ENCODE peak calls at places on chromosomes 16 and 17, in eight cellular contexts. U, H, A, Z, O, L, I and G are unnamed samples.

GRCh38 chr17:43713494-43714162 is 45.0 kb downstream of the SOST start:
- DNase-seq in A (no peak), I (no peak), O (no peak), L (no peak), Z (no peak), U (peak), H (no peak), G (no peak)

GRCh38 chr17:74678541-74678940 is 34.2 kb downstream of the CD300LF start:
- DNase-seq in H (no peak), A (no peak), I (no peak), L (no peak), O (no peak), Z (no peak), U (peak), G (no peak)

GRCh38 chr16:35386619-35387018 is 1927.2 kb downstream of the TP53TG3F start:
- DNase-seq in I (no peak), Z (no peak), U (no peak), O (no peak), H (no peak), A (no peak), L (no peak), G (no peak)

GRCh38 chr17:38621538-38621937 is 15.8 kb upstream of the SRCIN1 start:
- DNase-seq in H (no peak), L (no peak), A (no peak), U (no peak), I (no peak), O (no peak), Z (no peak), G (no peak)

GRCh38 chr16:31181102-31181830 is 1.3 kb downstream of the FUS start:
- DNase-seq in O (no peak), H (no peak), L (no peak), U (peak), I (no peak), A (no peak), Z (no peak), G (peak)

GRCh38 chr16:70267516-70267915 is 15.8 kb upstream of the EXOSC6 start:
- DNase-seq in Z (no peak), H (no peak), I (no peak), L (no peak), O (no peak), U (peak), A (peak), G (peak)

GRCh38 chr17:64728041-64728695 is 66.1 kb upstream of the SMURF2 start:
- DNase-seq in H (no peak), Z (no peak), A (no peak), U (no peak), L (no peak), O (no peak), I (no peak), G (no peak)

GRCh38 chr17:35614835-35615234 is 27.7 kb downstream of the AP2B1 start:
- DNase-seq in L (no peak), I (no peak), Z (no peak), H (no peak), O (no peak), A (no peak), U (no peak), G (no peak)

GRCh38 chr17:14741516-14741915 is 440.6 kb downstream of the HS3ST3B1 start:
- DNase-seq in O (no peak), L (no peak), U (no peak), A (no peak), Z (no peak), I (no peak), H (no peak), G (no peak)

GRCh38 chr17:1055751-1056645 is 59.1 kb downstream of the TIMM22 start:
- DNase-seq in A (no peak), I (no peak), L (peak), H (no peak), Z (no peak), U (peak), O (peak), G (peak)

GRCh38 chr17:64420143-64420670 is 28.7 kb upstream of the MILR1 start:
- DNase-seq in O (no peak), H (peak), Z (no peak), A (peak), I (no peak), L (peak), U (peak), G (peak)